ENCODE peak calls at places on chromosome 1, in four cellular contexts. E is stimulated activated CD4-positive, alpha-beta T cell treated with anti-CD3 and anti-CD28 coated beads, Interleukin-2, amount 100 ng/mL, for 48 hours; L is GM12891; Z is right cardiac atrium. I is an unnamed sample.

GRCh38 chr1:162710349-162710748 is 78.1 kb downstream of the DDR2 start:
- DNase-seq in E (no peak), L (no peak), Z (no peak), I (no peak)

GRCh38 chr1:31687601-31688000 is 16.2 kb downstream of the COL16A1 start:
- DNase-seq in E (no peak), L (no peak), Z (no peak), I (no peak)

GRCh38 chr1:101130673-101131072 is 105.1 kb upstream of the DPH5 start:
- DNase-seq in E (no peak), L (no peak), Z (no peak), I (no peak)

GRCh38 chr1:226223157-226223785 is at the start of gene MIXL1:
- DNase-seq in E (no peak), L (peak), Z (peak), I (no peak)

GRCh38 chr1:118317836-118318614 is 133.0 kb upstream of the SPAG17 start:
- DNase-seq in E (no peak), L (no peak), Z (peak), I (no peak)

GRCh38 chr1:115176189-115176588 is 86.9 kb upstream of the TSPAN2 start:
- DNase-seq in E (no peak), L (no peak), Z (no peak), I (no peak)

GRCh38 chr1:67137307-67137753 is 2.6 kb upstream of the C1orf141 start:
- DNase-seq in E (no peak), L (no peak), Z (no peak), I (no peak)

GRCh38 chr1:32500387-32501209 is 35.7 kb downstream of the ZBTB8B start:
- DNase-seq in E (peak), L (peak), Z (peak), I (no peak)

GRCh38 chr1:212529211-212529731 is 79.3 kb upstream of the ATF3 start:
- DNase-seq in E (no peak), L (no peak), Z (no peak), I (peak)

GRCh38 chr1:16458801-16459200 is 18.3 kb downstream of the NECAP2 start:
- DNase-seq in E (no peak), L (no peak), Z (no peak), I (no peak)

GRCh38 chr1:59699227-59699847 is 115.4 kb upstream of the HOOK1 start:
- DNase-seq in E (no peak), L (no peak), Z (no peak), I (no peak)

GRCh38 chr1:93992190-93992589 is 83.0 kb upstream of the GCLM start:
- DNase-seq in E (no peak), L (no peak), Z (no peak), I (no peak)

GRCh38 chr1:70220517-70221240 is 501 bp upstream of the SRSF11 start:
- DNase-seq in E (no peak), L (no peak), Z (no peak), I (no peak)

GRCh38 chr1:200217703-200218102 is 190.2 kb downstream of the NR5A2 start:
- DNase-seq in E (no peak), L (no peak), Z (no peak), I (no peak)

GRCh38 chr1:54565113-54565501 is 17.1 kb downstream of the ACOT11 start:
- DNase-seq in E (no peak), L (no peak), Z (no peak), I (no peak)

GRCh38 chr1:28801461-28801860 is 10.5 kb upstream of the OPRD1 start:
- DNase-seq in E (no peak), L (no peak), Z (no peak), I (no peak)

GRCh38 chr1:63698001-63698838 is 75.6 kb upstream of the ROR1 start:
- DNase-seq in E (no peak), L (no peak), Z (peak), I (no peak)

GRCh38 chr1:169901119-169901518 is 7.4 kb upstream of the SCYL3 start:
- DNase-seq in E (no peak), L (no peak), Z (no peak), I (no peak)

GRCh38 chr1:225811622-225812487 is 1.9 kb downstream of the EPHX1 start:
- DNase-seq in E (no peak), L (no peak), Z (peak), I (no peak)

GRCh38 chr1:212612251-212612961 is 3.8 kb downstream of the ATF3 start:
- DNase-seq in E (no peak), L (no peak), Z (no peak), I (no peak)

GRCh38 chr1:119737040-119737682 is 25.4 kb downstream of the PHGDH start:
- DNase-seq in E (no peak), L (no peak), Z (peak), I (no peak)

GRCh38 chr1:161506336-161507223 is 1.3 kb downstream of the FCGR2A start:
- DNase-seq in E (no peak), L (no peak), Z (peak), I (no peak)

GRCh38 chr1:218467101-218467728 is 122.1 kb downstream of the TGFB2 start:
- DNase-seq in E (no peak), L (no peak), Z (no peak), I (no peak)

GRCh38 chr1:43437031-43437973 is 16.4 kb downstream of the HYI start:
- DNase-seq in E (no peak), L (no peak), Z (no peak), I (no peak)

I was measured in epithelial cell of prostate.